ENCODE peak calls at places on chromosomes 3 and 15, in six cellular contexts. One of them, this sample, is unnamed.

GRCh38 chr3:158101330-158102218 is 4.6 kb downstream of the SHOX2 start:
- DNase-seq in psoas muscle: no peak
- DNase-seq in brain microvascular endothelial cell: no peak
- DNase-seq in colonic mucosa: no peak
- DNase-seq in choroid plexus epithelial cell: no peak
- DNase-seq in fibroblast of lung: no peak
- DNase-seq in this sample: no peak

GRCh38 chr15:90214553-90215205 is 13.5 kb downstream of the SEMA4B start:
- DNase-seq in colonic mucosa: no peak
- DNase-seq in brain microvascular endothelial cell: no peak
- DNase-seq in choroid plexus epithelial cell: peak; percentile 32
- DNase-seq in psoas muscle: no peak
- DNase-seq in fibroblast of lung: no peak
- DNase-seq in this sample: no peak

GRCh38 chr15:30917013-30917412 is 13.3 kb downstream of the FAN1 start:
- DNase-seq in colonic mucosa: no peak
- DNase-seq in fibroblast of lung: no peak
- DNase-seq in psoas muscle: no peak
- DNase-seq in brain microvascular endothelial cell: no peak
- DNase-seq in choroid plexus epithelial cell: no peak
- DNase-seq in this sample: no peak

GRCh38 chr3:188432826-188433525 is 279.0 kb downstream of the LPP start:
- DNase-seq in psoas muscle: no peak
- DNase-seq in brain microvascular endothelial cell: peak; percentile 76
- DNase-seq in choroid plexus epithelial cell: peak; percentile 88
- DNase-seq in colonic mucosa: peak; percentile 32
- DNase-seq in fibroblast of lung: peak; percentile 84
- DNase-seq in this sample: peak; percentile 57

GRCh38 chr15:70494861-70495571 is 268.3 kb downstream of the UACA start:
- DNase-seq in colonic mucosa: no peak
- DNase-seq in brain microvascular endothelial cell: peak; percentile 95
- DNase-seq in psoas muscle: no peak
- DNase-seq in choroid plexus epithelial cell: peak; percentile 83
- DNase-seq in fibroblast of lung: peak; percentile 96
- DNase-seq in this sample: no peak

GRCh38 chr3:57184516-57184915 is 15.3 kb downstream of the HESX1 start:
- DNase-seq in brain microvascular endothelial cell: no peak
- DNase-seq in fibroblast of lung: no peak
- DNase-seq in choroid plexus epithelial cell: peak; percentile 22
- DNase-seq in colonic mucosa: no peak
- DNase-seq in psoas muscle: no peak
- DNase-seq in this sample: no peak

GRCh38 chr3:127816783-127817182 is 5.5 kb downstream of the MGLL start:
- DNase-seq in psoas muscle: no peak
- DNase-seq in colonic mucosa: no peak
- DNase-seq in choroid plexus epithelial cell: no peak
- DNase-seq in fibroblast of lung: no peak
- DNase-seq in brain microvascular endothelial cell: no peak
- DNase-seq in this sample: no peak

GRCh38 chr3:155553800-155554199 is 191.1 kb downstream of the PLCH1 start:
- DNase-seq in colonic mucosa: no peak
- DNase-seq in fibroblast of lung: peak; percentile 9
- DNase-seq in psoas muscle: no peak
- DNase-seq in brain microvascular endothelial cell: no peak
- DNase-seq in choroid plexus epithelial cell: no peak
- DNase-seq in this sample: no peak

GRCh38 chr3:57080171-57080570 is 19.7 kb downstream of the SPATA12 start:
- DNase-seq in fibroblast of lung: no peak
- DNase-seq in brain microvascular endothelial cell: no peak
- DNase-seq in colonic mucosa: no peak
- DNase-seq in choroid plexus epithelial cell: no peak
- DNase-seq in psoas muscle: no peak
- DNase-seq in this sample: no peak

GRCh38 chr15:100780208-100780800 is 99.3 kb upstream of the ALDH1A3 start:
- DNase-seq in choroid plexus epithelial cell: no peak
- DNase-seq in colonic mucosa: peak; percentile 10
- DNase-seq in psoas muscle: no peak
- DNase-seq in brain microvascular endothelial cell: no peak
- DNase-seq in fibroblast of lung: no peak
- DNase-seq in this sample: no peak

GRCh38 chr3:10352146-10352911 is 31.4 kb upstream of the SEC13 start:
- DNase-seq in choroid plexus epithelial cell: peak; percentile 98
- DNase-seq in psoas muscle: no peak
- DNase-seq in colonic mucosa: no peak
- DNase-seq in fibroblast of lung: peak; percentile 90
- DNase-seq in brain microvascular endothelial cell: peak; percentile 95
- DNase-seq in this sample: no peak

GRCh38 chr3:56884387-56884786 is 82.6 kb upstream of the ARHGEF3 start:
- DNase-seq in psoas muscle: no peak
- DNase-seq in fibroblast of lung: peak; percentile 64
- DNase-seq in brain microvascular endothelial cell: no peak
- DNase-seq in choroid plexus epithelial cell: no peak
- DNase-seq in colonic mucosa: no peak
- DNase-seq in this sample: peak; percentile 42

GRCh38 chr15:60255390-60255789 is 142.4 kb downstream of the ANXA2 start:
- DNase-seq in colonic mucosa: no peak
- DNase-seq in fibroblast of lung: no peak
- DNase-seq in psoas muscle: no peak
- DNase-seq in brain microvascular endothelial cell: peak; percentile 40
- DNase-seq in choroid plexus epithelial cell: peak; percentile 18
- DNase-seq in this sample: peak; percentile 90

GRCh38 chr3:78101363-78101762 is 1061.5 kb downstream of the ROBO2 start:
- DNase-seq in colonic mucosa: no peak
- DNase-seq in psoas muscle: no peak
- DNase-seq in brain microvascular endothelial cell: peak; percentile 60
- DNase-seq in choroid plexus epithelial cell: peak; percentile 54
- DNase-seq in fibroblast of lung: peak; percentile 96
- DNase-seq in this sample: no peak

GRCh38 chr3:148077318-148077923 is 620.3 kb upstream of the AGTR1 start:
- DNase-seq in brain microvascular endothelial cell: no peak
- DNase-seq in fibroblast of lung: peak; percentile 16
- DNase-seq in psoas muscle: no peak
- DNase-seq in colonic mucosa: no peak
- DNase-seq in choroid plexus epithelial cell: peak; percentile 69
- DNase-seq in this sample: no peak

GRCh38 chr3:148074916-148075315 is 622.8 kb upstream of the AGTR1 start:
- DNase-seq in psoas muscle: no peak
- DNase-seq in choroid plexus epithelial cell: no peak
- DNase-seq in brain microvascular endothelial cell: no peak
- DNase-seq in fibroblast of lung: no peak
- DNase-seq in colonic mucosa: no peak
- DNase-seq in this sample: no peak

GRCh38 chr3:148077951-148078350 is 619.8 kb upstream of the AGTR1 start:
- DNase-seq in colonic mucosa: no peak
- DNase-seq in choroid plexus epithelial cell: no peak
- DNase-seq in fibroblast of lung: no peak
- DNase-seq in psoas muscle: no peak
- DNase-seq in brain microvascular endothelial cell: no peak
- DNase-seq in this sample: no peak

GRCh38 chr3:148074057-148074456 is 623.6 kb upstream of the AGTR1 start:
- DNase-seq in colonic mucosa: no peak
- DNase-seq in brain microvascular endothelial cell: no peak
- DNase-seq in choroid plexus epithelial cell: no peak
- DNase-seq in psoas muscle: no peak
- DNase-seq in fibroblast of lung: no peak
- DNase-seq in this sample: no peak

DNA sequence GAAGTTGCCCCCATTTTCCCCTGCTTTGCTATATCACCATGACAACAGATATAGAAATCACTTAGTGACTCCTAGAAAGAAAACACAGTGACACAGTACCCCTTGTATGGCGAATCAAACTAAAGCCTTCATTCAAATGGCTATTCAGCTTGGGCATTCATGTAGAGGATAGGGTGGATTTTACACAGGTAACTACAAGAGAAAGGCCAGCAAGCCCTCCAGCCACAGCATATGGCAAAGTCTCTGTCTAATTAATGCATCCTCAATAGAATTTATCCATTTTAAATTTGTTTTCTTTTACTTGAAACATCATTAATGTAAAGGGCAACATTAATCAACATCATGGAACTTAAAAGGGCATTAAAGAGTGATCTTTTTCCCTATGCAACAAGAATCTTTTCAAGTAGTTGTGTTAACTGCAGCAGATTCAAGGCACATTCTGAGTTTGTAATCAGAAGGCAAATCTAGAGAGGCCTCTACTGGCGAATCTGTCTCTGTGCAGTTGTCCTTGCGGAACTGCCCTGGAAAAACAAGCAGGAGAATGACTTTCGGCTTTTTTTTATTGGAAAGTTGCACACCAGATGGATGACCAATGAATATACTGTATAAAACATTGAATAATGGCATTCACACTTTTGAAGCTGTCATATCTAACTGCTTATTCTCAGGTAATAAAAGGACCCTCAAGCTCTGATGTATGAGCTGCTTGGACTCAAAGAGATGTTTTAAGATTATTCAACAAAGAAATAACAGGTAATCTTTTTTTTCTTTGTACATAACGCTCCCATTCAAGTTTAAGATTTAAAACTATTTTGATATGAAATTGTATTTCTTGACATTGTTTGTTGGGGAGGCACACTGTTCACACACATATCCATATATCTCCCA is 621.6 kb upstream of the AGTR1 start:
- DNase-seq in psoas muscle: no peak
- DNase-seq in fibroblast of lung: peak; percentile 62
- DNase-seq in choroid plexus epithelial cell: peak; percentile 92
- DNase-seq in colonic mucosa: peak; percentile 16
- DNase-seq in brain microvascular endothelial cell: peak; percentile 67
- DNase-seq in this sample: no peak
- TF ChIP-seq CTCF in psoas muscle: peak; percentile 72
- TF ChIP-seq CTCF in fibroblast of lung: peak; percentile 93
- TF ChIP-seq CTCF in choroid plexus epithelial cell: peak; percentile 89
- TF ChIP-seq CTCF in colonic mucosa: peak; percentile 45
- TF ChIP-seq CTCF in brain microvascular endothelial cell: peak; percentile 90
- TF ChIP-seq CTCF in this sample: peak; percentile 77

DNA sequence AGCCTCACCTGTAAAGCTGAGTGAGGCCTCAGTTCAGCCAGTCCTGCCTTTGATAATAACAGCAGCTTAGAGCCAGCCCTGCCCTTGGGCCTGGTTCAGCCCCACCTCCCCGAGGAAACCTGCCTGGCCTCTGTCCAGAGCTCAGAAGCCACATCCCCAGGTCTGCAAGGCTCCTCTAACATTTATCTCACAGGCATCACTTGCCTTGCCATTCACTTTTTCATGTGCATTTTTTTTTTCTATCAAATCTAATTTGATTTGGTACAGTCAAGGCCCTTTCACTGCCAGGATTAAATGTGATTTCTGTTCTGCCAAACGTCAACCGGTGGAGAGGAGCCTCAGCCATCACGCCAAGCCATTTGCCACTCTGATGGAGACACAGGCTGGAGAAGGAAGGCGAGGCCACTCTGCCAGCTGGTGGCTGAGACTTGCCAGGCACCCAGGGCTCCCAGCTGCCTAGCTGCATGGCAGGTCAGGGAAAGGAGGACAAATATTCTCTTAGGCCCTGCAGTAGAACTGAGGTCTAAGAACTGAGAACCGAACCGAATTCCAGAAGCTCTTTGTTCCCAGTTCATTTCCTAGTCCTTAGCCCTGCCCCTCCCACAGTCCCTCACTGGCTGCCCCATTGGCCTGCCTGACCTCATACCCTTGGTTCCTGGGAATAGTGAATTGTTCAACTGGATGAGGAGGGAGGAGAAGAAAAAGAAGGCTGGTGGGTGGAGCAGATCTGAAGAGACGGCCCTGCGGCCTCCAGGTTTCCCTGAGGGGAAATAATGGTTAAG is 76.4 kb downstream of the SPSB4 start:
- DNase-seq in colonic mucosa: no peak
- DNase-seq in brain microvascular endothelial cell: no peak
- DNase-seq in fibroblast of lung: no peak
- DNase-seq in psoas muscle: no peak
- DNase-seq in choroid plexus epithelial cell: no peak
- DNase-seq in this sample: no peak
- H3K4me3 ChIP-seq in colonic mucosa: no peak overlapping the region
- H3K4me3 ChIP-seq in brain microvascular endothelial cell: no peak overlapping the region
- H3K4me3 ChIP-seq in fibroblast of lung: no peak overlapping the region
- H3K4me3 ChIP-seq in psoas muscle: no peak overlapping the region
- H3K4me3 ChIP-seq in choroid plexus epithelial cell: no peak overlapping the region
- H3K4me3 ChIP-seq in this sample: no peak overlapping the region

DNA sequence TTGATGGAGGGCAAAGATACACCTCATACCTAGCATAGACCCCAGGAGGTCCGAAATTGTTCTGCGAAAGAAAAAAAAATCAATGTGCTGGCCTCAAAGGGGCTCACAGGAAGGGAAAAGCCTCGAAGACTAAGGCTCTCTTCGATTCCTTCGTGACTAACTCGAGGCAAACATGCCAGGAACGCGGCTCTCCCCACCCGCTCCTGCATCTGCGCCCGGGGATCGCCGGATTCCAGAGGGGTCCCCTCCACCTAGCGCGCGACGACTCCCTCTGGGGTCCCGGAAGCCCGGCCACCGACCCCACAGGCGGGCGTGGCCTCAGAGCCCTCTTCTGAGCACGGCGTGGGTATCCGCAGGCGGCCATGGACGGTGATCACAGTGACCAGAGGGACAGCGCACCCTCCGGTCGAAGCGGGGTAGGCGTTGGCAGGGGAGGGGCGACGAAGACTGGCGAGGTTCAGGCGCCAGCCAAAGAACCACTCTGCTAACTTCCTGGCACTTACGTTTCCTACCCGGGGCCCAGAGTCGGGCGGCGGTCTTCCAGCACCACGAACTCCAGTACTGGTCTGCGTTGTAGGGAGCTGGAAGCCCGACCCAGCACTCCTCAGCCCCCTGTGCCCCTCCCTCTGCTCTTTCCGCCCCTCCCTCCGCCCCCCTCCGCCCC is 517 bp upstream of the EIF3J start:
- DNase-seq in fibroblast of lung: peak; percentile 78
- DNase-seq in psoas muscle: peak; percentile 84
- DNase-seq in choroid plexus epithelial cell: peak; percentile 72
- DNase-seq in brain microvascular endothelial cell: no peak
- DNase-seq in colonic mucosa: peak; percentile 91
- DNase-seq in this sample: peak; percentile 71
- TF ChIP-seq CTCF in fibroblast of lung: peak; percentile 39
- TF ChIP-seq CTCF in psoas muscle: peak; percentile 49
- TF ChIP-seq CTCF in choroid plexus epithelial cell: peak; percentile 54
- TF ChIP-seq CTCF in brain microvascular endothelial cell: peak; percentile 70
- TF ChIP-seq CTCF in colonic mucosa: peak; percentile 39
- TF ChIP-seq CTCF in this sample: peak; percentile 60

DNA sequence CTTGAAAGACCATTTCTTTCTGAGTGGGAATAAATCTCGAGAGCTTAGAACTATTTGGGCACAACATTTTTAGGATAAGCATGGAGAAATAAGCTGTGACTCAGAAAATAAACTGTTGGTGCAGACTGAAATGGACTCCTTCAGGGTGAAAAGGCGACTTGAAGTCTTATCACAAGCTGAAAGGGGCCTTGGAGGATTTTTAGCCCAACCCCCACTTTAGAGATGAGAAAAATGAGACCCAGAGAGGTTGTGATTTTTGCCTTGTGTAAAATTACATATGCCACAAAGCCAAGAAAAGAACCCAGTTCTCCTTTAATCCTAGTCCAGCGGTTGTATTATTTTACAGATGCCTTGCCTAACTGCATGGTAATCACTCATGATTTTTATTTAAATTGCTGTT is 1.5 kb downstream of the ATP1B3 start:
- DNase-seq in psoas muscle: no peak
- DNase-seq in choroid plexus epithelial cell: peak; percentile 38
- DNase-seq in colonic mucosa: peak; percentile 24
- DNase-seq in fibroblast of lung: peak; percentile 44
- DNase-seq in brain microvascular endothelial cell: no peak
- DNase-seq in this sample: no peak
- H3K4me3 ChIP-seq in psoas muscle: peak overlapping the region; percentile 82
- H3K4me3 ChIP-seq in choroid plexus epithelial cell: peak overlapping the region; percentile 70
- H3K4me3 ChIP-seq in colonic mucosa: peak overlapping the region; percentile 94
- H3K4me3 ChIP-seq in fibroblast of lung: peak overlapping the region; percentile 92
- H3K4me3 ChIP-seq in brain microvascular endothelial cell: peak overlapping the region; percentile 81
- H3K4me3 ChIP-seq in this sample: peak overlapping the region; percentile 82